ENCODE peak calls at places on chromosome 17, in four cellular contexts. U is spleen, S is cardiac fibroblast, I is AG09309. G is an unnamed sample.

GRCh38 chr17:7862692-7863437 is 5.1 kb downstream of the CYB5D1 start:
- DNase-seq in U (no peak), I (no peak), S (peak), G (no peak)

GRCh38 chr17:83193336-83194188 is 114.2 kb downstream of the METRNL start:
- DNase-seq in U (peak), S (peak), I (no peak), G (no peak)

GRCh38 chr17:59427425-59427921 is 96.0 kb downstream of the YPEL2 start:
- DNase-seq in I (no peak), U (no peak), S (peak), G (no peak)

GRCh38 chr17:49843774-49844350 is 4.0 kb downstream of the TAC4 start:
- DNase-seq in U (no peak), I (no peak), S (peak), G (no peak)

GRCh38 chr17:4881761-4882555 is 17.4 kb upstream of the C17orf107 start:
- DNase-seq in U (peak), S (peak), I (no peak), G (peak)

GRCh38 chr17:14427914-14428639 is 127.2 kb downstream of the HS3ST3B1 start:
- DNase-seq in I (no peak), S (no peak), U (peak), G (no peak)

GRCh38 chr17:41710472-41711090 is 1.6 kb upstream of the GAST start:
- DNase-seq in U (no peak), S (peak), I (no peak), G (no peak)

GRCh38 chr17:4206945-4207344 is 56.8 kb downstream of the ANKFY1 start:
- DNase-seq in I (no peak), U (no peak), S (peak), G (no peak)

GRCh38 chr17:18039535-18040286 is 503 bp downstream of the GID4 start:
- DNase-seq in U (no peak), S (no peak), I (no peak), G (peak)

DNA sequence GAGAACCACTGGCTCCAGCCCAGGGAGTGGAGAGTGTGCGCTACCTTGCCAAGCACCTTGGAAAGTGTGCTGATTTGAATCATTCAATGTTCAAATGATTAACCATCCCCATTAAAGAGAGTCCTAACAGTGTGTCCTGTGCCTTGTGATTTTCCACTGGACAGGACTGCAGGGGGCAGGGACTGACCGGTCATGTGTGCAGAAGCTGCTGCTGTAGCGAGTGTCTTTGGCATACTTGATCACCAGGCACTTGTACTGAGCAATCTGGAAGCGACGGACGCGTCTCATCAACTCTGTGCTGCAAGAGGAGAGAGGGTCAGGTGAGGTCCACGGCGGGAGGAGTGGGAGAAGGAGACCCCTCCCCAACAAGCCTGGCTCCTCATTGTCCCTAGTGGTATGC is 2.0 kb downstream of the TK1 start:
- DNase-seq in I (no peak), U (no peak), S (no peak), G (no peak)
- TF ChIP-seq CTCF in I (no peak), U (no peak), S (no peak), G (no peak)

GRCh38 chr17:27494192-27495091 is 38.2 kb downstream of the KSR1 start:
- DNase-seq in U (no peak), S (peak), I (peak), G (no peak)
- TF ChIP-seq CTCF in U (peak), S (peak), I (peak), G (no peak)

GRCh38 chr17:81444610-81445339 is 49.5 kb downstream of the BAHCC1 start:
- DNase-seq in U (no peak), I (no peak), S (no peak), G (no peak)

GRCh38 chr17:81448442-81448841 is 53.2 kb downstream of the BAHCC1 start:
- DNase-seq in U (no peak), I (no peak), S (no peak), G (no peak)

GRCh38 chr17:81443269-81443668 is 48.0 kb downstream of the BAHCC1 start:
- DNase-seq in U (no peak), I (no peak), S (no peak), G (no peak)

GRCh38 chr17:81447331-81447933 is 52.2 kb downstream of the BAHCC1 start:
- DNase-seq in I (no peak), U (no peak), S (no peak), G (no peak)

DNA sequence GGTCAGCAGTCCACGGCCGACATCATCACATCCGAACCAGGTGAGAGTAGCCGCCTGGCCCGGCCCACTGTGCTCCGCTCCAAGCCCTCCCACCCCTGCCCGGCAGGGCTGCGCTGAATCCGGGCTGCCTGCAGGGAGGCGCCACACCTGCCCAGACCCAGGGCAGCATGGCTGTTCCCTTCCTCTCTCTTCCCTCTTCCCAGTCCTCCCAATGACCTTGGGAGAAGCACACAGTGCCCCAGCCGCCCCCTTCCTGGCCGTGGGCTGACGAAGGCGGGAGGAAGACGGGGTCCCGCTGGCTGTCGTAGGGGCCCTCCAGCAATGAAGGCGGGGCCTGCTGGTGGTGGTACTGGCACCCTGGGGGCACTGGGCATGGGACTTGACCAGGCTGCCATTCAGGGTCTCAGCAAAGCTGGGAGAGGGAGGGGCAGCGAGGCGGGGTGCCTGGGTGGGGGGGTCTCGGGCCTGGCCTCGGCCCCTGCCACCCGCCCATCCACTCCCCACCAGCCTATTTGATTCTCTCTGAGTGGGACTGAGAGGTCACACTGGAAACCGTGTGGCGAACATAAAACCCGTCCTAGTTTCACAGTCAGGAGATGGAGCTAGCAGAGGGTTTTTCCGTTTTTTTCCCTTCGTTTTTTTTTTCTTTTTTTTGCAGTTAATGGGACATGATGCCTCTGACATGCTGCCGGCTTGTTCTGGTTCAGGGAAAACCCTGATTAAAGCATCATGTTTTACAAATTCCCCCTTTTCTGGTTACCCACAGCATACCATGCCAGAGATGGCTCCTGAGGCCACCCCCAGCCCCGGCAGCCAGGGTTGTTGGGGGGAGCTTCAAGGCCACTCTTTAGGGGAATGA is 50.6 kb downstream of the BAHCC1 start:
- DNase-seq in I (no peak), U (no peak), S (no peak), G (no peak)
- TF ChIP-seq CTCF in I (no peak), U (no peak), S (no peak), G (no peak)

DNA sequence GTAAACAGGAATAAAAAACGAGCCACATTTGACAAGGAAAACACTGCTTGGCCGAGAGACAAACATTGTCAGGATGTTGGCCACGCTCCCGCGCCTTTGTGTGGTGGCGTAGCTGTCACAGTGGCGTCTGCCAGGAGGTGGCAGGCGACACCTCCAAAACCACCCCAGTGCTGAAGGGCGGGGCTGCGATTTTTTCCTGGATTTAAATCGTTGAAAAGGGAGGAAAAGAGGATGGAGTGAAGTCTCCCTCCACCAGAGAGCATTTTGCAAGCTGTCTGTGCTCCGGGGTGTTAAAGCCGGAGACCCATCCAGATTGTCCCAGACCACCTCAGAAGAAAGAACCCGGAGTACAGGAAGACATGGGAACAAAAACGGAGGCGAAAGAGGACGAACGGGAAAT is 12.7 kb downstream of the MRM3 start:
- DNase-seq in U (peak), S (peak), I (peak), G (peak)
- TF ChIP-seq CTCF in U (peak), S (peak), I (peak), G (peak)

GRCh38 chr17:73820686-73821448 is 176.6 kb upstream of the SDK2 start:
- DNase-seq in S (no peak), U (no peak), I (no peak), G (no peak)
- TF ChIP-seq CTCF in S (no peak), U (peak), I (no peak), G (peak)

GRCh38 chr17:45264988-45265387 is 3.1 kb upstream of the SPATA32 start:
- DNase-seq in U (no peak), S (no peak), I (no peak), G (no peak)

GRCh38 chr17:45261577-45262515 is at the start of gene SPATA32:
- DNase-seq in S (no peak), U (peak), I (no peak), G (peak)

GRCh38 chr17:45263477-45263860 is 1.6 kb upstream of the SPATA32 start:
- DNase-seq in S (no peak), I (no peak), U (no peak), G (no peak)

GRCh38 chr17:45264430-45264829 is 2.5 kb upstream of the SPATA32 start:
- DNase-seq in U (peak), I (no peak), S (no peak), G (no peak)

DNA sequence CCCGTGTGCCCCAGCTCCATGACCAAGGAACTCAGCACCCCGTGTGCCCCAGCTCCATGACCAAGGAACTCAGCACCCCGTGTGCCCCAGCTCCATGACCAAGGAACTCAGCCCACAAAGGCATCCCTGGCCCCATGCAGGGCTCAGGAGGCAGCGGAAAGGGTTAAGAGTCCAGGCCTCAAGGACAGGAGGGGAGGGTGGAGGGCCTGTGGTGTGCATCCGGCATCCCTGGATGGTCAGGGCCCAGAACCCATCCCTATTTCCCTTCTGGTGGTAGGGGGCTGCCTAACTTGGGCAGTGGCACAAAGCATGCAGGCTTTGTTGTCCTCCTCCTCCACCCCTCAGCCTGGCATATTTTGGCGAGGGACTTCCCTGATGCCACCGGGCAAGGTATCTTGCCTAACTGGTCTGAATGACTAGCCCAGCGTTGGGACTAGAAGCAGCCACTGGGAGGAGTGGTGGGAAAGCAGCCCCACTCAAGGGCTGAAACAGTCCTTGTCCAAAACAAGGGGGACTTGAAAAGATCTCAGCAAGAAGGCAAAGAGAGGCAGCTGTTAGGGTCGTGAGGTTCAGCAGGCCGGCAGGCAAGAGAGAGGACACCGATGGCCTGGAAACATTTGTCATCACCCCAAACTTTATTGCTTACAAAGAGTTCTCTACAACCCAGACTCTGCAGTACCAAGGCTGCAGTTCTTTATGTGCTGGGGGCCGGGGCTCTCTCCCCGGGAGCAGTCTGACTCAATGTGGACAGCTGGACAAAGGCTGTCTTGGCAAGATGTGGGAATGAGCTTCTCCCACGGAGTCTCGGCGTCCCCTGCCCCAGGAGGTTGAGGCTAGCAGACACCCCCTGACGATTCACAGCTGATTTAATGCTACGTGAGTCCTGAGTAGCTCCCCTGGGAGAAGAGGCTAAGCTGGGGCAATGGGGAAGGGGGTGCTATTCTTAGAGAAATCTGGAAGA is 902 bp upstream of the SPATA32 start:
- DNase-seq in I (no peak), S (peak), U (peak), G (no peak)
- TF ChIP-seq CTCF in I (no peak), S (no peak), U (no peak), G (no peak)

GRCh38 chr17:58082341-58082869 is 814 bp upstream of the DYNLL2 start:
- DNase-seq in I (no peak), U (no peak), S (no peak), G (no peak)

GRCh38 chr17:58085039-58085715 is 2.0 kb downstream of the DYNLL2 start:
- DNase-seq in U (no peak), S (no peak), I (no peak), G (no peak)

GRCh38 chr17:58084317-58084981 is 1.2 kb downstream of the DYNLL2 start:
- DNase-seq in I (no peak), S (peak), U (peak), G (peak)

GRCh38 chr17:58082870-58083490 is at the start of gene DYNLL2:
- DNase-seq in S (peak), I (peak), U (peak), G (peak)

GRCh38 chr17:58083491-58084316 is 485 bp downstream of the DYNLL2 start:
- DNase-seq in I (no peak), U (peak), S (peak), G (peak)
- TF ChIP-seq CTCF in I (no peak), U (peak), S (no peak), G (no peak)

GRCh38 chr17:63835167-63835720 is 7.2 kb downstream of the SMARCD2 start:
- DNase-seq in I (no peak), S (no peak), U (peak), G (no peak)
- TF ChIP-seq CTCF in I (no peak), S (no peak), U (no peak), G (no peak)

GRCh38 chr17:81189670-81190530 is 23.9 kb upstream of the AATK start:
- DNase-seq in U (no peak), S (no peak), I (no peak), G (peak)
- TF ChIP-seq CTCF in U (no peak), S (no peak), I (no peak), G (no peak)

G was measured in GM13977.